ENCODE peak calls at places on chromosomes 2 and 18, in six cellular contexts. One of them, this sample, is unnamed.

GRCh38 chr2:31187166-31187565 is 30.1 kb downstream of the CAPN14 start:
- DNase-seq in hepatocyte: no peak
- DNase-seq in HEK293T: no peak
- DNase-seq in heart left ventricle: no peak
- DNase-seq in HTR-8/SVneo: no peak
- DNase-seq in GM03348: no peak
- DNase-seq in this sample: no peak

GRCh38 chr2:219739866-219740440 is 112.5 kb downstream of the SLC4A3 start:
- DNase-seq in hepatocyte: no peak
- DNase-seq in HEK293T: no peak
- DNase-seq in heart left ventricle: no peak
- DNase-seq in HTR-8/SVneo: no peak
- DNase-seq in GM03348: no peak
- DNase-seq in this sample: no peak

GRCh38 chr18:50297621-50298442 is 10.3 kb upstream of the CXXC1 start:
- DNase-seq in hepatocyte: peak
- DNase-seq in HEK293T: no peak
- DNase-seq in heart left ventricle: peak
- DNase-seq in HTR-8/SVneo: peak
- DNase-seq in GM03348: peak
- DNase-seq in this sample: no peak

GRCh38 chr18:34820360-34820759 is 110.3 kb downstream of the DTNA start:
- DNase-seq in hepatocyte: no peak
- DNase-seq in HEK293T: no peak
- DNase-seq in heart left ventricle: no peak
- DNase-seq in HTR-8/SVneo: no peak
- DNase-seq in GM03348: no peak
- DNase-seq in this sample: no peak

GRCh38 chr2:127067620-127068350 is 39.2 kb downstream of the BIN1 start:
- DNase-seq in hepatocyte: peak
- DNase-seq in HEK293T: peak
- DNase-seq in heart left ventricle: no peak
- DNase-seq in HTR-8/SVneo: peak
- DNase-seq in GM03348: peak
- DNase-seq in this sample: peak

GRCh38 chr18:13611616-13612110 is 114.7 kb downstream of the FAM210A start:
- DNase-seq in hepatocyte: peak
- DNase-seq in HEK293T: no peak
- DNase-seq in heart left ventricle: peak
- DNase-seq in HTR-8/SVneo: no peak
- DNase-seq in GM03348: peak
- DNase-seq in this sample: no peak

GRCh38 chr2:101900375-101900774 is 91.4 kb upstream of the IL1R2 start:
- DNase-seq in hepatocyte: no peak
- DNase-seq in HEK293T: no peak
- DNase-seq in heart left ventricle: no peak
- DNase-seq in HTR-8/SVneo: no peak
- DNase-seq in GM03348: no peak
- DNase-seq in this sample: no peak

GRCh38 chr2:229956491-229956890 is 34.2 kb downstream of the FBXO36 start:
- DNase-seq in hepatocyte: no peak
- DNase-seq in HEK293T: no peak
- DNase-seq in heart left ventricle: no peak
- DNase-seq in HTR-8/SVneo: no peak
- DNase-seq in GM03348: no peak
- DNase-seq in this sample: no peak

GRCh38 chr2:43270930-43271615 is 44.7 kb upstream of the ZFP36L2 start:
- DNase-seq in hepatocyte: no peak
- DNase-seq in HEK293T: no peak
- DNase-seq in heart left ventricle: no peak
- DNase-seq in HTR-8/SVneo: no peak
- DNase-seq in GM03348: no peak
- DNase-seq in this sample: no peak

GRCh38 chr2:30147196-30147714 is 448 bp downstream of the YPEL5 start:
- DNase-seq in hepatocyte: peak
- DNase-seq in HEK293T: no peak
- DNase-seq in heart left ventricle: no peak
- DNase-seq in HTR-8/SVneo: no peak
- DNase-seq in GM03348: peak
- DNase-seq in this sample: no peak

GRCh38 chr2:164714471-164714870 is 93.2 kb upstream of the GRB14 start:
- DNase-seq in hepatocyte: peak
- DNase-seq in HEK293T: no peak
- DNase-seq in heart left ventricle: no peak
- DNase-seq in HTR-8/SVneo: no peak
- DNase-seq in GM03348: no peak
- DNase-seq in this sample: no peak

GRCh38 chr2:96869824-96870630 is at the start of gene SEMA4C:
- DNase-seq in hepatocyte: peak
- DNase-seq in HEK293T: peak
- DNase-seq in heart left ventricle: peak
- DNase-seq in HTR-8/SVneo: peak
- DNase-seq in GM03348: peak
- DNase-seq in this sample: no peak

GRCh38 chr2:60641866-60642788 is 88.7 kb upstream of the BCL11A start:
- DNase-seq in hepatocyte: peak
- DNase-seq in HEK293T: peak
- DNase-seq in heart left ventricle: no peak
- DNase-seq in HTR-8/SVneo: peak
- DNase-seq in GM03348: peak
- DNase-seq in this sample: peak

GRCh38 chr2:86243950-86244733 is 44.9 kb downstream of the MRPL35 start:
- DNase-seq in hepatocyte: no peak
- DNase-seq in HEK293T: no peak
- DNase-seq in heart left ventricle: no peak
- DNase-seq in HTR-8/SVneo: no peak
- DNase-seq in GM03348: no peak
- DNase-seq in this sample: no peak

GRCh38 chr18:43917487-43917886 is 640.2 kb upstream of the SYT4 start:
- DNase-seq in hepatocyte: no peak
- DNase-seq in HEK293T: no peak
- DNase-seq in heart left ventricle: no peak
- DNase-seq in HTR-8/SVneo: no peak
- DNase-seq in GM03348: no peak
- DNase-seq in this sample: no peak

GRCh38 chr2:196291873-196292800 is 120.8 kb upstream of the STK17B start:
- DNase-seq in hepatocyte: no peak
- DNase-seq in HEK293T: no peak
- DNase-seq in heart left ventricle: no peak
- DNase-seq in HTR-8/SVneo: no peak
- DNase-seq in GM03348: no peak
- DNase-seq in this sample: peak

GRCh38 chr2:71961289-71962027 is 186.2 kb downstream of the CYP26B1 start:
- DNase-seq in hepatocyte: no peak
- DNase-seq in HEK293T: no peak
- DNase-seq in heart left ventricle: no peak
- DNase-seq in HTR-8/SVneo: no peak
- DNase-seq in GM03348: no peak
- DNase-seq in this sample: no peak

GRCh38 chr2:33370886-33371285 is 105.6 kb upstream of the RASGRP3 start:
- DNase-seq in hepatocyte: no peak
- DNase-seq in HEK293T: no peak
- DNase-seq in heart left ventricle: no peak
- DNase-seq in HTR-8/SVneo: no peak
- DNase-seq in GM03348: no peak
- DNase-seq in this sample: no peak

GRCh38 chr2:108534577-108535379 is 508 bp downstream of the LIMS1 start:
- DNase-seq in hepatocyte: peak
- DNase-seq in HEK293T: peak
- DNase-seq in heart left ventricle: peak
- DNase-seq in HTR-8/SVneo: peak
- DNase-seq in GM03348: peak
- DNase-seq in this sample: peak

GRCh38 chr2:119484834-119485233 is 39.4 kb downstream of the SCTR start:
- DNase-seq in hepatocyte: peak
- DNase-seq in HEK293T: no peak
- DNase-seq in heart left ventricle: no peak
- DNase-seq in HTR-8/SVneo: no peak
- DNase-seq in GM03348: no peak
- DNase-seq in this sample: no peak

GRCh38 chr2:42036940-42037339 is 10.9 kb upstream of the PKDCC start:
- DNase-seq in hepatocyte: no peak
- DNase-seq in HEK293T: no peak
- DNase-seq in heart left ventricle: no peak
- DNase-seq in HTR-8/SVneo: no peak
- DNase-seq in GM03348: no peak
- DNase-seq in this sample: no peak

This sample was measured in HT-29.